ENCODE peak calls at places on chromosomes 2 and 18, in eight cellular contexts. One of them, this sample, is unnamed.

GRCh38 chr2:145380436-145381017 is 860.6 kb upstream of the ZEB2 start:
- DNase-seq in tibial nerve: no peak
- DNase-seq in HepG2: no peak
- DNase-seq in A549: peak
- DNase-seq in sigmoid colon: no peak
- DNase-seq in suprapubic skin: no peak
- DNase-seq in stomach: no peak
- DNase-seq in transverse colon: no peak
- DNase-seq in this sample: no peak

GRCh38 chr2:190320696-190321095 is 1.1 kb upstream of the HIBCH start:
- DNase-seq in tibial nerve: no peak
- DNase-seq in HepG2: no peak
- DNase-seq in suprapubic skin: no peak
- DNase-seq in transverse colon: no peak
- DNase-seq in sigmoid colon: no peak
- DNase-seq in A549: no peak
- DNase-seq in stomach: no peak
- DNase-seq in this sample: no peak

GRCh38 chr2:195594916-195595694 is 61.9 kb upstream of the SLC39A10 start:
- DNase-seq in A549: no peak
- DNase-seq in sigmoid colon: no peak
- DNase-seq in suprapubic skin: no peak
- DNase-seq in HepG2: no peak
- DNase-seq in tibial nerve: no peak
- DNase-seq in stomach: no peak
- DNase-seq in transverse colon: no peak
- DNase-seq in this sample: no peak

GRCh38 chr2:61727746-61728145 is 126.1 kb downstream of the FAM161A start:
- DNase-seq in A549: no peak
- DNase-seq in stomach: no peak
- DNase-seq in suprapubic skin: no peak
- DNase-seq in tibial nerve: no peak
- DNase-seq in transverse colon: no peak
- DNase-seq in HepG2: no peak
- DNase-seq in sigmoid colon: no peak
- DNase-seq in this sample: no peak

GRCh38 chr2:176729706-176730569 is 460.7 kb downstream of the MTX2 start:
- DNase-seq in sigmoid colon: no peak
- DNase-seq in HepG2: no peak
- DNase-seq in transverse colon: no peak
- DNase-seq in A549: no peak
- DNase-seq in stomach: no peak
- DNase-seq in suprapubic skin: no peak
- DNase-seq in tibial nerve: peak
- DNase-seq in this sample: no peak

GRCh38 chr2:132547089-132547687 is 122.8 kb downstream of the LYPD1 start:
- DNase-seq in stomach: peak
- DNase-seq in sigmoid colon: peak
- DNase-seq in suprapubic skin: no peak
- DNase-seq in A549: peak
- DNase-seq in tibial nerve: peak
- DNase-seq in transverse colon: peak
- DNase-seq in HepG2: peak
- DNase-seq in this sample: no peak

GRCh38 chr18:519019-519879 is 18.7 kb upstream of the COLEC12 start:
- DNase-seq in transverse colon: peak
- DNase-seq in tibial nerve: no peak
- DNase-seq in A549: no peak
- DNase-seq in HepG2: no peak
- DNase-seq in stomach: peak
- DNase-seq in suprapubic skin: no peak
- DNase-seq in sigmoid colon: peak
- DNase-seq in this sample: no peak

GRCh38 chr2:10042301-10043161 is 819 bp upstream of the KLF11 start:
- DNase-seq in stomach: peak
- DNase-seq in suprapubic skin: peak
- DNase-seq in transverse colon: peak
- DNase-seq in tibial nerve: peak
- DNase-seq in A549: no peak
- DNase-seq in sigmoid colon: peak
- DNase-seq in HepG2: peak
- DNase-seq in this sample: peak

GRCh38 chr2:156473445-156473844 is 37.3 kb downstream of the GPD2 start:
- DNase-seq in suprapubic skin: no peak
- DNase-seq in stomach: no peak
- DNase-seq in A549: no peak
- DNase-seq in sigmoid colon: no peak
- DNase-seq in transverse colon: no peak
- DNase-seq in tibial nerve: no peak
- DNase-seq in HepG2: no peak
- DNase-seq in this sample: no peak

GRCh38 chr2:157227592-157227991 is 29.9 kb upstream of the GALNT5 start:
- DNase-seq in suprapubic skin: no peak
- DNase-seq in transverse colon: no peak
- DNase-seq in stomach: no peak
- DNase-seq in A549: no peak
- DNase-seq in sigmoid colon: no peak
- DNase-seq in HepG2: no peak
- DNase-seq in tibial nerve: no peak
- DNase-seq in this sample: no peak

GRCh38 chr2:70984576-70985282 is 6.3 kb downstream of the ANKRD53 start:
- DNase-seq in tibial nerve: no peak
- DNase-seq in stomach: peak
- DNase-seq in HepG2: no peak
- DNase-seq in suprapubic skin: peak
- DNase-seq in A549: peak
- DNase-seq in sigmoid colon: peak
- DNase-seq in transverse colon: peak
- DNase-seq in this sample: peak

GRCh38 chr18:24629926-24630325 is 169.5 kb downstream of the HRH4 start:
- DNase-seq in tibial nerve: no peak
- DNase-seq in HepG2: no peak
- DNase-seq in sigmoid colon: no peak
- DNase-seq in transverse colon: no peak
- DNase-seq in suprapubic skin: no peak
- DNase-seq in stomach: no peak
- DNase-seq in A549: no peak
- DNase-seq in this sample: no peak

GRCh38 chr18:5729983-5730699 is 165.2 kb downstream of the TMEM200C start:
- DNase-seq in HepG2: no peak
- DNase-seq in A549: no peak
- DNase-seq in sigmoid colon: peak
- DNase-seq in tibial nerve: peak
- DNase-seq in stomach: no peak
- DNase-seq in transverse colon: peak
- DNase-seq in suprapubic skin: no peak
- DNase-seq in this sample: no peak

GRCh38 chr2:238304116-238304515 is 15.7 kb upstream of the PER2 start:
- DNase-seq in sigmoid colon: peak
- DNase-seq in transverse colon: no peak
- DNase-seq in A549: no peak
- DNase-seq in suprapubic skin: no peak
- DNase-seq in HepG2: no peak
- DNase-seq in stomach: no peak
- DNase-seq in tibial nerve: no peak
- DNase-seq in this sample: no peak

GRCh38 chr2:238305092-238305862 is 15.0 kb upstream of the TRAF3IP1 start:
- DNase-seq in sigmoid colon: peak
- DNase-seq in A549: no peak
- DNase-seq in tibial nerve: no peak
- DNase-seq in stomach: no peak
- DNase-seq in transverse colon: no peak
- DNase-seq in HepG2: peak
- DNase-seq in suprapubic skin: no peak
- DNase-seq in this sample: no peak

GRCh38 chr2:238305965-238306679 is 14.2 kb upstream of the TRAF3IP1 start:
- DNase-seq in HepG2: no peak
- DNase-seq in tibial nerve: no peak
- DNase-seq in suprapubic skin: no peak
- DNase-seq in sigmoid colon: no peak
- DNase-seq in A549: no peak
- DNase-seq in stomach: no peak
- DNase-seq in transverse colon: peak
- DNase-seq in this sample: no peak

GRCh38 chr2:238306680-238306998 is 13.7 kb upstream of the TRAF3IP1 start:
- DNase-seq in suprapubic skin: no peak
- DNase-seq in transverse colon: no peak
- DNase-seq in tibial nerve: no peak
- DNase-seq in A549: no peak
- DNase-seq in stomach: no peak
- DNase-seq in HepG2: no peak
- DNase-seq in sigmoid colon: peak
- DNase-seq in this sample: no peak

GRCh38 chr2:238308177-238308576 is 12.1 kb upstream of the TRAF3IP1 start:
- DNase-seq in HepG2: no peak
- DNase-seq in A549: no peak
- DNase-seq in stomach: no peak
- DNase-seq in suprapubic skin: no peak
- DNase-seq in sigmoid colon: peak
- DNase-seq in transverse colon: no peak
- DNase-seq in tibial nerve: no peak
- DNase-seq in this sample: no peak
- TF ChIP-seq CTCF in HepG2: peak
- TF ChIP-seq CTCF in A549: peak
- TF ChIP-seq CTCF in stomach: no peak
- TF ChIP-seq CTCF in suprapubic skin: no peak
- TF ChIP-seq CTCF in sigmoid colon: no peak
- TF ChIP-seq CTCF in transverse colon: no peak
- TF ChIP-seq CTCF in tibial nerve: no peak
- TF ChIP-seq CTCF in this sample: no peak

GRCh38 chr2:44348385-44348784 is 12.9 kb downstream of the PREPL start:
- DNase-seq in transverse colon: no peak
- DNase-seq in stomach: no peak
- DNase-seq in sigmoid colon: no peak
- DNase-seq in A549: no peak
- DNase-seq in HepG2: no peak
- DNase-seq in tibial nerve: no peak
- DNase-seq in suprapubic skin: no peak
- DNase-seq in this sample: no peak

DNA sequence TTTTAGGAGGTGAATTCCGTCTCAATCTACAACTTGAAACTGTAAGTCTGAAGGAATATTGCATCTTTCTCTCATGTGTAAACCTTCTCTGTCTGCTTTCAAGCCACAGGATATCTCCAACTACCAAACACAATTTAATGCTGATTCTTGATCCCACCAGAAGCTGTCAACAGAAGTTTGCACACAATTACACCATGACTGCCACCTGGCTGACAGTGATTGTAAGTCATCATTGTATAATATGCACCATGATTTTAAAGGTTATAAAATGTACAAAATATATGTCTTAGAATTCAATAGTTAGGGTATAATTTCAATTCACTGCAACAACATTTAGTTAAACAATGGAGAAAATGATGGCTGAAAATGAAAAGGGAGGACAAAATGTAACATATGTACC is 18.4 kb downstream of the PREPL start:
- DNase-seq in suprapubic skin: no peak
- DNase-seq in HepG2: peak
- DNase-seq in A549: peak
- DNase-seq in tibial nerve: no peak
- DNase-seq in stomach: no peak
- DNase-seq in sigmoid colon: no peak
- DNase-seq in transverse colon: no peak
- DNase-seq in this sample: no peak
- TF ChIP-seq EP300 in suprapubic skin: no peak
- TF ChIP-seq EP300 in HepG2: no peak
- TF ChIP-seq EP300 in A549: no peak
- TF ChIP-seq EP300 in tibial nerve: no peak
- TF ChIP-seq EP300 in stomach: no peak
- TF ChIP-seq EP300 in sigmoid colon: no peak
- TF ChIP-seq EP300 in transverse colon: no peak
- TF ChIP-seq EP300 in this sample: no peak

GRCh38 chr2:218325566-218326160 is 31.0 kb upstream of the CATIP start:
- DNase-seq in suprapubic skin: no peak
- DNase-seq in A549: no peak
- DNase-seq in HepG2: no peak
- DNase-seq in stomach: no peak
- DNase-seq in transverse colon: no peak
- DNase-seq in sigmoid colon: no peak
- DNase-seq in tibial nerve: no peak
- DNase-seq in this sample: no peak

GRCh38 chr2:218319813-218320360 is 27.6 kb upstream of the TMBIM1 start:
- DNase-seq in suprapubic skin: no peak
- DNase-seq in HepG2: no peak
- DNase-seq in stomach: no peak
- DNase-seq in A549: no peak
- DNase-seq in sigmoid colon: no peak
- DNase-seq in transverse colon: no peak
- DNase-seq in tibial nerve: no peak
- DNase-seq in this sample: no peak

GRCh38 chr2:218323526-218324472 is 31.5 kb upstream of the TMBIM1 start:
- DNase-seq in stomach: no peak
- DNase-seq in sigmoid colon: no peak
- DNase-seq in A549: peak
- DNase-seq in transverse colon: peak
- DNase-seq in suprapubic skin: no peak
- DNase-seq in tibial nerve: peak
- DNase-seq in HepG2: peak
- DNase-seq in this sample: peak

GRCh38 chr2:218320704-218321336 is 28.5 kb upstream of the TMBIM1 start:
- DNase-seq in transverse colon: no peak
- DNase-seq in HepG2: no peak
- DNase-seq in stomach: no peak
- DNase-seq in tibial nerve: no peak
- DNase-seq in A549: no peak
- DNase-seq in sigmoid colon: no peak
- DNase-seq in suprapubic skin: no peak
- DNase-seq in this sample: no peak

GRCh38 chr2:218322756-218323525 is 30.6 kb upstream of the TMBIM1 start:
- DNase-seq in stomach: peak
- DNase-seq in HepG2: peak
- DNase-seq in tibial nerve: peak
- DNase-seq in sigmoid colon: peak
- DNase-seq in suprapubic skin: no peak
- DNase-seq in A549: peak
- DNase-seq in transverse colon: peak
- DNase-seq in this sample: no peak
- TF ChIP-seq POLR2A in stomach: no peak
- TF ChIP-seq POLR2A in HepG2: peak
- TF ChIP-seq POLR2A in tibial nerve: no peak
- TF ChIP-seq POLR2A in sigmoid colon: no peak
- TF ChIP-seq POLR2A in suprapubic skin: no peak
- TF ChIP-seq POLR2A in A549: peak
- TF ChIP-seq POLR2A in transverse colon: peak
- TF ChIP-seq POLR2A in this sample: no peak

DNA sequence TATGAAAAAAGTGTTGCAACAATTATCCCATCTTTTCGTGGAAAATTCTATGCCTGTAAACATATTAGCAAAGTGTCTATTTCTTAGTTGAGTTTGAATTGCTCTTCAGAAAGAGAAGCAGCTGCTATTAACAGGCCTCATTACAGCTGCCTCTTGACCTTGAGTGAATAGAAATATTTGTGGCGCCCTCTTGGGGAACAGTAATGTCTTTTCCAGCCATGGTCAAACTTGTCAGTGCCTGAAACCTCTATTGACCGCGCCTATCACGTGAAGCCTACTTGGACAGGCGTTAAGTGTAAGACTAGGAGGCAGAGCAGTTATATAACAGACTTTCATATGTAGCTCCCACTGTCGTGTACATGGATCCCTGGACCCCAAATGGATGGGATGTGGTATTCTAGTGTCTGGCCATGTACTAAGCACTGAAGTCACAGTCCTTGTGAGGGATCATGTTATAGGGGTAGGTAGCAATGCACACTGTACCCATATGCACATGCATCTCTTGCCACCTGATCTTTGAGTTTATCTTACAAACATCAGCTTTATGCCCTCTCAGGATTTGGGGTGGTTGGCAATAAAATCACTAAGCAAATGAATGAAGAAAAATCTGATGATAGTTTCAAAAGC is 245.0 kb downstream of the PTGR3 start:
- DNase-seq in stomach: peak
- DNase-seq in A549: no peak
- DNase-seq in HepG2: peak
- DNase-seq in tibial nerve: peak
- DNase-seq in suprapubic skin: no peak
- DNase-seq in transverse colon: peak
- DNase-seq in sigmoid colon: no peak
- DNase-seq in this sample: no peak
- TF ChIP-seq CTCF in stomach: no peak
- TF ChIP-seq CTCF in A549: peak
- TF ChIP-seq CTCF in HepG2: peak
- TF ChIP-seq CTCF in tibial nerve: no peak
- TF ChIP-seq CTCF in suprapubic skin: no peak
- TF ChIP-seq CTCF in transverse colon: peak
- TF ChIP-seq CTCF in sigmoid colon: no peak
- TF ChIP-seq CTCF in this sample: no peak